ENCODE peak calls at places on chromosomes 16 and 17, in five cellular contexts. One of them, this sample, is unnamed.
A peak's percentile ranks its signal among the peaks of the same experiment; 100 is the strongest.

GRCh38 chr17:62963296-62963695 is 2.7 kb upstream of the TANC2 start:
- DNase-seq in fibroblast of the conjunctiva: no peak
- DNase-seq in nephron progenitor cell: no peak
- DNase-seq in activated CD4-positive, CD25-positive, alpha-beta regulatory T cell: no peak
- DNase-seq in activated CD4-positive, alpha-beta T cell treated with anti-CD3 and anti-CD28 coated beads, Interleukin-2, amount 50 U/mL, for 1 hour: no peak
- DNase-seq in this sample: no peak

GRCh38 chr16:46833465-46833810 is 2.5 kb upstream of the C16orf87 start:
- DNase-seq in activated CD4-positive, CD25-positive, alpha-beta regulatory T cell: no peak
- DNase-seq in nephron progenitor cell: no peak
- DNase-seq in activated CD4-positive, alpha-beta T cell treated with anti-CD3 and anti-CD28 coated beads, Interleukin-2, amount 50 U/mL, for 1 hour: no peak
- DNase-seq in fibroblast of the conjunctiva: no peak
- DNase-seq in this sample: no peak

GRCh38 chr16:5188318-5189025 is 90.9 kb upstream of the EEF2KMT start:
- DNase-seq in fibroblast of the conjunctiva: no peak
- DNase-seq in nephron progenitor cell: no peak
- DNase-seq in activated CD4-positive, CD25-positive, alpha-beta regulatory T cell: no peak
- DNase-seq in activated CD4-positive, alpha-beta T cell treated with anti-CD3 and anti-CD28 coated beads, Interleukin-2, amount 50 U/mL, for 1 hour: no peak
- DNase-seq in this sample: no peak

GRCh38 chr16:24553983-24554382 is 14.6 kb downstream of the RBBP6 start:
- DNase-seq in activated CD4-positive, CD25-positive, alpha-beta regulatory T cell: no peak
- DNase-seq in activated CD4-positive, alpha-beta T cell treated with anti-CD3 and anti-CD28 coated beads, Interleukin-2, amount 50 U/mL, for 1 hour: no peak
- DNase-seq in fibroblast of the conjunctiva: no peak
- DNase-seq in nephron progenitor cell: no peak
- DNase-seq in this sample: no peak

GRCh38 chr16:89375021-89375420 is 115.3 kb downstream of the ANKRD11 start:
- DNase-seq in nephron progenitor cell: no peak
- DNase-seq in activated CD4-positive, CD25-positive, alpha-beta regulatory T cell: no peak
- DNase-seq in activated CD4-positive, alpha-beta T cell treated with anti-CD3 and anti-CD28 coated beads, Interleukin-2, amount 50 U/mL, for 1 hour: no peak
- DNase-seq in fibroblast of the conjunctiva: no peak
- DNase-seq in this sample: peak; percentile 58

GRCh38 chr16:74813109-74813641 is 38.6 kb upstream of the FA2H start:
- DNase-seq in fibroblast of the conjunctiva: peak; percentile 41
- DNase-seq in activated CD4-positive, CD25-positive, alpha-beta regulatory T cell: peak; percentile 53
- DNase-seq in activated CD4-positive, alpha-beta T cell treated with anti-CD3 and anti-CD28 coated beads, Interleukin-2, amount 50 U/mL, for 1 hour: peak; percentile 70
- DNase-seq in nephron progenitor cell: peak; percentile 92
- DNase-seq in this sample: peak; percentile 70

GRCh38 chr16:58000706-58001676 is at the start of gene USB1:
- DNase-seq in activated CD4-positive, alpha-beta T cell treated with anti-CD3 and anti-CD28 coated beads, Interleukin-2, amount 50 U/mL, for 1 hour: peak; percentile 74
- DNase-seq in activated CD4-positive, CD25-positive, alpha-beta regulatory T cell: peak; percentile 77
- DNase-seq in nephron progenitor cell: peak; percentile 92
- DNase-seq in fibroblast of the conjunctiva: peak; percentile 65
- DNase-seq in this sample: peak; percentile 92

GRCh38 chr16:53756329-53756996 is 52.5 kb downstream of the FTO start:
- DNase-seq in fibroblast of the conjunctiva: no peak
- DNase-seq in activated CD4-positive, CD25-positive, alpha-beta regulatory T cell: no peak
- DNase-seq in nephron progenitor cell: no peak
- DNase-seq in activated CD4-positive, alpha-beta T cell treated with anti-CD3 and anti-CD28 coated beads, Interleukin-2, amount 50 U/mL, for 1 hour: no peak
- DNase-seq in this sample: peak; percentile 46

GRCh38 chr16:79656537-79657115 is 56.1 kb upstream of the MAF start:
- DNase-seq in nephron progenitor cell: no peak
- DNase-seq in activated CD4-positive, alpha-beta T cell treated with anti-CD3 and anti-CD28 coated beads, Interleukin-2, amount 50 U/mL, for 1 hour: no peak
- DNase-seq in fibroblast of the conjunctiva: no peak
- DNase-seq in activated CD4-positive, CD25-positive, alpha-beta regulatory T cell: no peak
- DNase-seq in this sample: no peak

GRCh38 chr17:77741109-77741508 is 217.4 kb upstream of the TNRC6C start:
- DNase-seq in activated CD4-positive, alpha-beta T cell treated with anti-CD3 and anti-CD28 coated beads, Interleukin-2, amount 50 U/mL, for 1 hour: peak; percentile 38
- DNase-seq in fibroblast of the conjunctiva: no peak
- DNase-seq in activated CD4-positive, CD25-positive, alpha-beta regulatory T cell: no peak
- DNase-seq in nephron progenitor cell: no peak
- DNase-seq in this sample: no peak

GRCh38 chr16:8831450-8832382 is 34.1 kb downstream of the PMM2 start:
- DNase-seq in activated CD4-positive, CD25-positive, alpha-beta regulatory T cell: no peak
- DNase-seq in activated CD4-positive, alpha-beta T cell treated with anti-CD3 and anti-CD28 coated beads, Interleukin-2, amount 50 U/mL, for 1 hour: no peak
- DNase-seq in nephron progenitor cell: no peak
- DNase-seq in fibroblast of the conjunctiva: no peak
- DNase-seq in this sample: no peak

GRCh38 chr16:56869513-56870270 is 4.7 kb downstream of the SLC12A3 start:
- DNase-seq in fibroblast of the conjunctiva: no peak
- DNase-seq in activated CD4-positive, CD25-positive, alpha-beta regulatory T cell: no peak
- DNase-seq in nephron progenitor cell: no peak
- DNase-seq in activated CD4-positive, alpha-beta T cell treated with anti-CD3 and anti-CD28 coated beads, Interleukin-2, amount 50 U/mL, for 1 hour: peak; percentile 29
- DNase-seq in this sample: peak; percentile 13

GRCh38 chr17:66347661-66348604 is 45.5 kb downstream of the PRKCA start:
- DNase-seq in activated CD4-positive, alpha-beta T cell treated with anti-CD3 and anti-CD28 coated beads, Interleukin-2, amount 50 U/mL, for 1 hour: no peak
- DNase-seq in fibroblast of the conjunctiva: peak; percentile 16
- DNase-seq in nephron progenitor cell: no peak
- DNase-seq in activated CD4-positive, CD25-positive, alpha-beta regulatory T cell: no peak
- DNase-seq in this sample: peak; percentile 43

GRCh38 chr17:4771519-4772234 is at the start of gene TM4SF5:
- DNase-seq in nephron progenitor cell: no peak
- DNase-seq in activated CD4-positive, CD25-positive, alpha-beta regulatory T cell: no peak
- DNase-seq in activated CD4-positive, alpha-beta T cell treated with anti-CD3 and anti-CD28 coated beads, Interleukin-2, amount 50 U/mL, for 1 hour: no peak
- DNase-seq in fibroblast of the conjunctiva: no peak
- DNase-seq in this sample: no peak

GRCh38 chr17:80877095-80877828 is 114.4 kb upstream of the CHMP6 start:
- DNase-seq in activated CD4-positive, CD25-positive, alpha-beta regulatory T cell: no peak
- DNase-seq in fibroblast of the conjunctiva: no peak
- DNase-seq in nephron progenitor cell: no peak
- DNase-seq in activated CD4-positive, alpha-beta T cell treated with anti-CD3 and anti-CD28 coated beads, Interleukin-2, amount 50 U/mL, for 1 hour: no peak
- DNase-seq in this sample: no peak

GRCh38 chr17:74339537-74340195 is 13.6 kb downstream of the KIF19 start:
- DNase-seq in nephron progenitor cell: no peak
- DNase-seq in activated CD4-positive, CD25-positive, alpha-beta regulatory T cell: no peak
- DNase-seq in activated CD4-positive, alpha-beta T cell treated with anti-CD3 and anti-CD28 coated beads, Interleukin-2, amount 50 U/mL, for 1 hour: no peak
- DNase-seq in fibroblast of the conjunctiva: no peak
- DNase-seq in this sample: no peak

GRCh38 chr16:30350134-30350871 is 4.8 kb downstream of the CD2BP2 start:
- DNase-seq in nephron progenitor cell: no peak
- DNase-seq in activated CD4-positive, CD25-positive, alpha-beta regulatory T cell: no peak
- DNase-seq in activated CD4-positive, alpha-beta T cell treated with anti-CD3 and anti-CD28 coated beads, Interleukin-2, amount 50 U/mL, for 1 hour: no peak
- DNase-seq in fibroblast of the conjunctiva: no peak
- DNase-seq in this sample: no peak

GRCh38 chr17:7851438-7852261 is 3.2 kb upstream of the TMEM88 start:
- DNase-seq in activated CD4-positive, CD25-positive, alpha-beta regulatory T cell: peak; percentile 91
- DNase-seq in activated CD4-positive, alpha-beta T cell treated with anti-CD3 and anti-CD28 coated beads, Interleukin-2, amount 50 U/mL, for 1 hour: peak; percentile 96
- DNase-seq in fibroblast of the conjunctiva: peak; percentile 84
- DNase-seq in nephron progenitor cell: peak; percentile 97
- DNase-seq in this sample: peak; percentile 91

GRCh38 chr17:80358131-80358530 is 56.8 kb upstream of the ENDOV start:
- DNase-seq in fibroblast of the conjunctiva: no peak
- DNase-seq in activated CD4-positive, alpha-beta T cell treated with anti-CD3 and anti-CD28 coated beads, Interleukin-2, amount 50 U/mL, for 1 hour: no peak
- DNase-seq in nephron progenitor cell: no peak
- DNase-seq in activated CD4-positive, CD25-positive, alpha-beta regulatory T cell: no peak
- DNase-seq in this sample: no peak

GRCh38 chr16:57804111-57804837 is 2.0 kb upstream of the KIFC3 start:
- DNase-seq in activated CD4-positive, alpha-beta T cell treated with anti-CD3 and anti-CD28 coated beads, Interleukin-2, amount 50 U/mL, for 1 hour: no peak
- DNase-seq in nephron progenitor cell: no peak
- DNase-seq in fibroblast of the conjunctiva: no peak
- DNase-seq in activated CD4-positive, CD25-positive, alpha-beta regulatory T cell: no peak
- DNase-seq in this sample: no peak

GRCh38 chr17:57408064-57408811 is 151.9 kb downstream of the MSI2 start:
- DNase-seq in activated CD4-positive, alpha-beta T cell treated with anti-CD3 and anti-CD28 coated beads, Interleukin-2, amount 50 U/mL, for 1 hour: no peak
- DNase-seq in fibroblast of the conjunctiva: no peak
- DNase-seq in activated CD4-positive, CD25-positive, alpha-beta regulatory T cell: no peak
- DNase-seq in nephron progenitor cell: peak; percentile 43
- DNase-seq in this sample: no peak

GRCh38 chr16:85774136-85774535 is 23.2 kb upstream of the C16orf74 start:
- DNase-seq in fibroblast of the conjunctiva: no peak
- DNase-seq in activated CD4-positive, CD25-positive, alpha-beta regulatory T cell: no peak
- DNase-seq in activated CD4-positive, alpha-beta T cell treated with anti-CD3 and anti-CD28 coated beads, Interleukin-2, amount 50 U/mL, for 1 hour: no peak
- DNase-seq in nephron progenitor cell: no peak
- DNase-seq in this sample: no peak

GRCh38 chr17:81322271-81323082 is 27.4 kb upstream of the SLC38A10 start:
- DNase-seq in activated CD4-positive, CD25-positive, alpha-beta regulatory T cell: no peak
- DNase-seq in activated CD4-positive, alpha-beta T cell treated with anti-CD3 and anti-CD28 coated beads, Interleukin-2, amount 50 U/mL, for 1 hour: peak; percentile 38
- DNase-seq in fibroblast of the conjunctiva: no peak
- DNase-seq in nephron progenitor cell: no peak
- DNase-seq in this sample: no peak

GRCh38 chr16:85199069-85199725 is 86.9 kb upstream of the CIBAR2 start:
- DNase-seq in activated CD4-positive, alpha-beta T cell treated with anti-CD3 and anti-CD28 coated beads, Interleukin-2, amount 50 U/mL, for 1 hour: no peak
- DNase-seq in activated CD4-positive, CD25-positive, alpha-beta regulatory T cell: no peak
- DNase-seq in fibroblast of the conjunctiva: peak; percentile 51
- DNase-seq in nephron progenitor cell: no peak
- DNase-seq in this sample: no peak

GRCh38 chr16:27639588-27640276 is 89.8 kb downstream of the KATNIP start:
- DNase-seq in activated CD4-positive, alpha-beta T cell treated with anti-CD3 and anti-CD28 coated beads, Interleukin-2, amount 50 U/mL, for 1 hour: no peak
- DNase-seq in nephron progenitor cell: peak; percentile 46
- DNase-seq in activated CD4-positive, CD25-positive, alpha-beta regulatory T cell: no peak
- DNase-seq in fibroblast of the conjunctiva: peak; percentile 47
- DNase-seq in this sample: peak; percentile 83

GRCh38 chr16:35596467-35596866 is 2137.1 kb downstream of the TP53TG3F start:
- DNase-seq in fibroblast of the conjunctiva: no peak
- DNase-seq in activated CD4-positive, alpha-beta T cell treated with anti-CD3 and anti-CD28 coated beads, Interleukin-2, amount 50 U/mL, for 1 hour: no peak
- DNase-seq in nephron progenitor cell: no peak
- DNase-seq in activated CD4-positive, CD25-positive, alpha-beta regulatory T cell: no peak
- DNase-seq in this sample: no peak